ENCODE peak calls at places on chromosomes 12 and 14, in eight cellular contexts. A is HFF-Myc, H is body of pancreas, K is AG10803, V is heart left ventricle, T is cardiac fibroblast, B is keratinocyte, Z is lower leg skin. R is an unnamed sample.

GRCh38 chr14:75469606-75470237 is 41.9 kb downstream of the JDP2 start:
- DNase-seq in A (no peak), H (peak; percentile 92), K (no peak), V (no peak), T (no peak), B (no peak), Z (no peak), R (no peak)

GRCh38 chr12:113825705-113826104 is 140.4 kb downstream of the RBM19 start:
- DNase-seq in A (no peak), H (no peak), K (no peak), V (no peak), T (no peak), B (no peak), Z (no peak), R (no peak)

GRCh38 chr14:64910847-64911495 is 3.3 kb upstream of the CHURC1 start:
- DNase-seq in A (no peak), H (no peak), K (peak; percentile 43), V (no peak), T (peak; percentile 60), B (no peak), Z (no peak), R (peak; percentile 78)

GRCh38 chr12:90010089-90010488 is 301.5 kb upstream of the ATP2B1 start:
- DNase-seq in A (no peak), H (no peak), K (no peak), V (no peak), T (peak; percentile 47), B (no peak), Z (no peak), R (peak; percentile 67)

GRCh38 chr12:1080520-1081223 is 89.6 kb downstream of the ERC1 start:
- DNase-seq in A (no peak), H (no peak), K (no peak), V (no peak), T (no peak), B (no peak), Z (no peak), R (no peak)

GRCh38 chr12:31386364-31386777 is 60.4 kb upstream of the SINHCAF start:
- DNase-seq in A (no peak), H (no peak), K (no peak), V (no peak), T (no peak), B (no peak), Z (no peak), R (no peak)

GRCh38 chr12:39619660-39620433 is at the start of gene ABCD2:
- DNase-seq in A (peak; percentile 29), H (peak; percentile 25), K (peak; percentile 56), V (peak; percentile 69), T (peak; percentile 83), B (no peak), Z (peak; percentile 31), R (peak; percentile 86)

GRCh38 chr14:100091386-100091785 is 26.2 kb downstream of the EVL start:
- DNase-seq in A (no peak), H (no peak), K (no peak), V (no peak), T (no peak), B (no peak), Z (no peak), R (no peak)

GRCh38 chr14:20278414-20278813 is 27.3 kb downstream of the TTC5 start:
- DNase-seq in A (peak; percentile 14), H (peak; percentile 17), K (no peak), V (no peak), T (peak; percentile 33), B (no peak), Z (no peak), R (peak; percentile 80)

GRCh38 chr14:53209370-53209769 is 56.2 kb upstream of the DDHD1 start:
- DNase-seq in A (no peak), H (peak; percentile 42), K (peak; percentile 12), V (no peak), T (peak; percentile 60), B (no peak), Z (no peak), R (peak; percentile 67)

GRCh38 chr12:52506858-52507715 is 13.1 kb downstream of the KRT5 start:
- DNase-seq in A (no peak), H (no peak), K (peak; percentile 81), V (no peak), T (peak; percentile 91), B (no peak), Z (peak; percentile 13), R (peak; percentile 96)

GRCh38 chr14:92108345-92109254 is 2.2 kb upstream of the ATXN3 start:
- DNase-seq in A (no peak), H (no peak), K (no peak), V (no peak), T (no peak), B (no peak), Z (no peak), R (peak; percentile 6)

GRCh38 chr12:45973526-45973925 is 16.8 kb downstream of the SCAF11 start:
- DNase-seq in A (no peak), H (no peak), K (peak; percentile 54), V (no peak), T (no peak), B (no peak), Z (no peak), R (peak; percentile 15)

GRCh38 chr14:56952766-56953473 is 142.6 kb upstream of the OTX2 start:
- DNase-seq in A (no peak), H (no peak), K (no peak), V (no peak), T (no peak), B (no peak), Z (no peak), R (no peak)

GRCh38 chr12:3263939-3264699 is 186.9 kb downstream of the TSPAN9 start:
- DNase-seq in A (no peak), H (no peak), K (no peak), V (no peak), T (no peak), B (no peak), Z (no peak), R (no peak)

GRCh38 chr14:88325883-88326282 is 2.8 kb upstream of the KCNK10 start:
- DNase-seq in A (no peak), H (no peak), K (no peak), V (no peak), T (no peak), B (no peak), Z (no peak), R (no peak)

GRCh38 chr14:52059614-52060013 is 9.2 kb downstream of the NID2 start:
- DNase-seq in A (no peak), H (no peak), K (peak; percentile 66), V (no peak), T (no peak), B (no peak), Z (no peak), R (no peak)

GRCh38 chr12:130186631-130187269 is 24.5 kb downstream of the FZD10 start:
- DNase-seq in A (no peak), H (no peak), K (no peak), V (no peak), T (no peak), B (peak; percentile 69), Z (no peak), R (no peak)

GRCh38 chr12:49098035-49098451 is 3.4 kb upstream of the DHH start:
- DNase-seq in A (no peak), H (peak; percentile 47), K (peak; percentile 29), V (peak; percentile 50), T (peak; percentile 63), B (no peak), Z (no peak), R (peak; percentile 67)

DNA sequence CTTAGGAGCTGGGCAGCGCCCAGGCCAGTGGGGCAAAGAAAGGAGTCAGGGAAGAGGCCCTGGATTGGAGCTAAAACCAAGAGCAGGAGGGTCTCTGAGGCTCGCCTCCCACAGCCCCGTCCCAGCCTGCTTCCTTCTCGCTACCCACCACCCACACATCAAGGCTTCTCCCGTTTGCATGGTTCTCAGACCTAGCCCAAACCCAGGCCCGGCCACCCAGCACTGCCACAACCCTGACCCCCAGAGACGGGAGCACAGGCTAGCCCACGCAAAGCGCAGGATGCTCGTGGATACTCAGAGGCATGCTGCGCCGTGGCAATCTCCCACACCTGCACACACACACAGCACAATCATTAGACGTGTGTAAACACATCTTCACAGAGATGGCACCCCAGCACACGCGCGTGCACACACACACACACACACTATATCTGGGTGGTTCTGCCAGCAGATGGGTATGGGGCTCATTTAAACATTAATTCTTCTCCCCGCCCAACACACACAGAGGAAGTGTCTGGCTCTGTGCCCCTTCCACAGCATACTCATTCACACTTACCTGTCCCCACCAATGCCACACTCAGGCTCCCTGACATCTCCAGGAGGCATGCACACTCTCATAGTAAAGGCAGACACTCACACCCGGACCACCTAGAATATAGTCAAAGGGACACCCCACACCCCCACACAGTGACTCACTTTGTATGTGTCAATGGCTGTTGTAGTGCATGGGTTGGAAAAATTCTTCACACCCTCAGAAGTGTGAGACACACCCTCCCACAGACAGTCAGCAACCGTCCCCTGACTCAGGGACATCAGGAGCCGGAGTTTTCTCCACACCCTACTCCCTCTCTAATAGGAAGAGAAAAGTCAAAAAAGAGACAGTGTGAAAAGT is 1.1 kb downstream of the CARMIL3 start:
- DNase-seq in A (no peak), H (no peak), K (no peak), V (no peak), T (no peak), B (no peak), Z (no peak), R (no peak)
- H3K4me3 ChIP-seq in A (peak overlapping the region; percentile 44), H (no peak overlapping the region), K (no peak overlapping the region), V (no peak overlapping the region), T (no peak overlapping the region), B (no peak overlapping the region), Z (no peak overlapping the region), R (no peak overlapping the region)

GRCh38 chr14:101665478-101666078 is 95.9 kb upstream of the PPP2R5C start:
- DNase-seq in A (peak; percentile 14), H (no peak), K (peak; percentile 26), V (no peak), T (peak; percentile 48), B (peak; percentile 5), Z (no peak), R (peak; percentile 72)
- TF ChIP-seq CTCF in A (peak; percentile 57), H (peak; percentile 34), K (peak; percentile 54), V (peak; percentile 16), T (peak; percentile 49), B (peak; percentile 81), Z (no peak), R (peak; percentile 75)

DNA sequence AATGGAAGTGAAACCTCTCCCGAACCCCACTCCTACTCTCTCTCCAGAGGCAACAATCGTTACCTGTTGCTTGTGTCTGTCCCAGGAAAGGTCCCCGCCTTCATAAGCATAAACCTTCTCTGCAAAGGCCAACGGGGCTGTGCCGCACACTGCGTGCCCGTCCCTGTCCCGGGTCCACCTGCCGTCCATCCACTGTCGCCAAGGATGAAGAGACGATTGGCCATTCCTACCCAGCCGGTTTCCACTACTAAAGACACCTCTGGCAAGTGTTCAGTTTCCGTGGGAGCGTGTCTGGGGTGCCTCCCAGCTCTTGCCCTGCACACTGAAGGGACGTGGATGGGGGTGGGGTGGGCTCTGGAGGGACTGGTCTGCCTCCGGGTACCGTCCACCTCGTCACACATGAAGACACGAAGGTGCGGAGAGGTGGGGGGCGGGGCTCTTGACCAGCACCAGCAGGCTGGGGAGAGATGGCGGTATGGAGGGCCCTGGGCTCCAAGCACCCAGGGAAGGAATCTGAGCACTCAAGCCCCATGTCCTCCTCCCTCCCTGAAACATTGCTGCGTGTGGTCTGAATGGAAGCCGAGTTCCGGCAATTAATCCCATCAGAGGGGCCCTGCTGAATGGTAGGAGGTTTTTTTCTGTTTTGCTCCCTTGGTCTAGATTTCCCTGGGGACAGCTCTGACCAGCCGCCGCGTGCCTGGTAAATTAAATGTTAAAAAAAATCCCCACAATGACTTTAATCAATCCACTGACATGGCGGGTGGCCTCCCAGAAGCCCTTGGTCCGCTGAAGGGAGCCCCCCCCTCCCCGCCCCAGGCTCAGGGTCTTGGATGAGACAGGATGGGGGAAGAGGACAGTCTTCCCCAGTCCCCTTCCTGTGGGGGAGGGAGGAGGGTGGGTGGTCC is 4.1 kb upstream of the KIF26A start:
- DNase-seq in A (no peak), H (peak; percentile 10), K (no peak), V (no peak), T (no peak), B (no peak), Z (no peak), R (no peak)
- H3K4me3 ChIP-seq in A (no peak overlapping the region), H (no peak overlapping the region), K (no peak overlapping the region), V (no peak overlapping the region), T (no peak overlapping the region), B (no peak overlapping the region), Z (no peak overlapping the region), R (no peak overlapping the region)

GRCh38 chr14:71739273-71739990 is 192.8 kb upstream of the RGS6 start:
- DNase-seq in A (no peak), H (peak; percentile 39), K (no peak), V (peak; percentile 24), T (peak; percentile 21), B (peak; percentile 36), Z (no peak), R (peak; percentile 42)
- TF ChIP-seq CTCF in A (no peak), H (no peak), K (no peak), V (no peak), T (no peak), B (no peak), Z (no peak), R (peak; percentile 45)

R was measured in choroid plexus epithelial cell.